ENCODE peak calls at places on chromosomes 4 and X, in eight cellular contexts. One of them, this sample, is unnamed.

GRCh38 chr4:120348521-120348920 is 281.9 kb upstream of the MAD2L1 start:
- DNase-seq in endodermal cell: no peak
- DNase-seq in breast epithelium: no peak
- DNase-seq in cardiac muscle cell: no peak
- DNase-seq in K562: no peak
- DNase-seq in heart right ventricle: no peak
- DNase-seq in fibroblast of lung: no peak
- DNase-seq in esophagus muscularis mucosa: no peak
- DNase-seq in this sample: no peak

GRCh38 chr4:154743683-154744340 is at the start of gene LRAT:
- DNase-seq in endodermal cell: peak
- DNase-seq in heart right ventricle: no peak
- DNase-seq in K562: peak
- DNase-seq in esophagus muscularis mucosa: no peak
- DNase-seq in fibroblast of lung: no peak
- DNase-seq in breast epithelium: peak
- DNase-seq in cardiac muscle cell: no peak
- DNase-seq in this sample: no peak

GRCh38 chr4:8528713-8529112 is 51.5 kb upstream of the GPR78 start:
- DNase-seq in breast epithelium: no peak
- DNase-seq in fibroblast of lung: no peak
- DNase-seq in K562: no peak
- DNase-seq in heart right ventricle: no peak
- DNase-seq in cardiac muscle cell: peak
- DNase-seq in esophagus muscularis mucosa: no peak
- DNase-seq in endodermal cell: no peak
- DNase-seq in this sample: no peak

GRCh38 chr4:154618708-154619315 is 6.4 kb upstream of the FGG start:
- DNase-seq in esophagus muscularis mucosa: no peak
- DNase-seq in K562: no peak
- DNase-seq in endodermal cell: peak
- DNase-seq in fibroblast of lung: peak
- DNase-seq in breast epithelium: no peak
- DNase-seq in heart right ventricle: no peak
- DNase-seq in cardiac muscle cell: peak
- DNase-seq in this sample: peak

GRCh38 chr4:2243682-2244380 is 1.9 kb upstream of the HAUS3 start:
- DNase-seq in cardiac muscle cell: peak
- DNase-seq in breast epithelium: no peak
- DNase-seq in fibroblast of lung: peak
- DNase-seq in heart right ventricle: peak
- DNase-seq in K562: no peak
- DNase-seq in endodermal cell: peak
- DNase-seq in esophagus muscularis mucosa: no peak
- DNase-seq in this sample: no peak

GRCh38 chr4:7134737-7135388 is 57.5 kb upstream of the SORCS2 start:
- DNase-seq in K562: no peak
- DNase-seq in esophagus muscularis mucosa: no peak
- DNase-seq in endodermal cell: no peak
- DNase-seq in fibroblast of lung: peak
- DNase-seq in breast epithelium: no peak
- DNase-seq in cardiac muscle cell: peak
- DNase-seq in heart right ventricle: peak
- DNase-seq in this sample: no peak

GRCh38 chr4:55356991-55357461 is 11.0 kb downstream of the SRD5A3 start:
- DNase-seq in breast epithelium: no peak
- DNase-seq in K562: no peak
- DNase-seq in endodermal cell: no peak
- DNase-seq in heart right ventricle: no peak
- DNase-seq in fibroblast of lung: peak
- DNase-seq in esophagus muscularis mucosa: no peak
- DNase-seq in cardiac muscle cell: peak
- DNase-seq in this sample: no peak

GRCh38 chr4:113122066-113122465 is 72.6 kb downstream of the ANK2 start:
- DNase-seq in endodermal cell: no peak
- DNase-seq in breast epithelium: no peak
- DNase-seq in K562: no peak
- DNase-seq in cardiac muscle cell: no peak
- DNase-seq in esophagus muscularis mucosa: no peak
- DNase-seq in heart right ventricle: no peak
- DNase-seq in fibroblast of lung: no peak
- DNase-seq in this sample: no peak

GRCh38 chr4:40843696-40844095 is 93.9 kb downstream of the NSUN7 start:
- DNase-seq in heart right ventricle: no peak
- DNase-seq in cardiac muscle cell: no peak
- DNase-seq in fibroblast of lung: no peak
- DNase-seq in breast epithelium: no peak
- DNase-seq in endodermal cell: peak
- DNase-seq in esophagus muscularis mucosa: no peak
- DNase-seq in K562: peak
- DNase-seq in this sample: no peak

GRCh38 chr4:24794916-24795665 is at the start of gene SOD3:
- DNase-seq in endodermal cell: peak
- DNase-seq in esophagus muscularis mucosa: peak
- DNase-seq in heart right ventricle: peak
- DNase-seq in breast epithelium: no peak
- DNase-seq in cardiac muscle cell: peak
- DNase-seq in fibroblast of lung: peak
- DNase-seq in K562: peak
- DNase-seq in this sample: no peak

GRCh38 chr4:76993787-76994641 is 44.5 kb downstream of the SEPTIN11 start:
- DNase-seq in heart right ventricle: no peak
- DNase-seq in endodermal cell: no peak
- DNase-seq in breast epithelium: no peak
- DNase-seq in esophagus muscularis mucosa: no peak
- DNase-seq in cardiac muscle cell: no peak
- DNase-seq in fibroblast of lung: no peak
- DNase-seq in K562: no peak
- DNase-seq in this sample: peak

GRCh38 chr4:151806511-151806927 is 45.7 kb upstream of the GATB start:
- DNase-seq in esophagus muscularis mucosa: no peak
- DNase-seq in heart right ventricle: peak
- DNase-seq in breast epithelium: no peak
- DNase-seq in endodermal cell: peak
- DNase-seq in K562: no peak
- DNase-seq in cardiac muscle cell: peak
- DNase-seq in fibroblast of lung: peak
- DNase-seq in this sample: no peak

GRCh38 chrX:138026211-138026610 is 460.3 kb downstream of the ZIC3 start:
- DNase-seq in cardiac muscle cell: no peak
- DNase-seq in K562: no peak
- DNase-seq in esophagus muscularis mucosa: no peak
- DNase-seq in endodermal cell: no peak
- DNase-seq in heart right ventricle: no peak
- DNase-seq in breast epithelium: no peak
- DNase-seq in fibroblast of lung: peak
- DNase-seq in this sample: no peak

GRCh38 chr4:156983366-156983765 is 11.8 kb upstream of the PDGFC start:
- DNase-seq in heart right ventricle: no peak
- DNase-seq in endodermal cell: no peak
- DNase-seq in fibroblast of lung: peak
- DNase-seq in esophagus muscularis mucosa: no peak
- DNase-seq in breast epithelium: no peak
- DNase-seq in K562: no peak
- DNase-seq in cardiac muscle cell: peak
- DNase-seq in this sample: no peak

GRCh38 chr4:149291463-149291862 is 524.2 kb downstream of the IQCM start:
- DNase-seq in endodermal cell: no peak
- DNase-seq in cardiac muscle cell: peak
- DNase-seq in heart right ventricle: peak
- DNase-seq in fibroblast of lung: peak
- DNase-seq in K562: no peak
- DNase-seq in breast epithelium: peak
- DNase-seq in esophagus muscularis mucosa: no peak
- DNase-seq in this sample: no peak

GRCh38 chr4:41318839-41319530 is 62.3 kb downstream of the UCHL1 start:
- DNase-seq in endodermal cell: peak
- DNase-seq in heart right ventricle: peak
- DNase-seq in cardiac muscle cell: no peak
- DNase-seq in breast epithelium: peak
- DNase-seq in K562: no peak
- DNase-seq in esophagus muscularis mucosa: no peak
- DNase-seq in fibroblast of lung: no peak
- DNase-seq in this sample: no peak

GRCh38 chr4:4227510-4228355 is 1.0 kb upstream of the OTOP1 start:
- DNase-seq in esophagus muscularis mucosa: no peak
- DNase-seq in heart right ventricle: no peak
- DNase-seq in endodermal cell: peak
- DNase-seq in K562: peak
- DNase-seq in fibroblast of lung: no peak
- DNase-seq in cardiac muscle cell: no peak
- DNase-seq in breast epithelium: no peak
- DNase-seq in this sample: no peak
- H3K4me3 ChIP-seq in esophagus muscularis mucosa: no peak
- H3K4me3 ChIP-seq in heart right ventricle: no peak
- H3K4me3 ChIP-seq in endodermal cell: no peak
- H3K4me3 ChIP-seq in K562: no peak
- H3K4me3 ChIP-seq in fibroblast of lung: no peak
- H3K4me3 ChIP-seq in cardiac muscle cell: no peak
- H3K4me3 ChIP-seq in breast epithelium: no peak
- H3K4me3 ChIP-seq in this sample: no peak

DNA sequence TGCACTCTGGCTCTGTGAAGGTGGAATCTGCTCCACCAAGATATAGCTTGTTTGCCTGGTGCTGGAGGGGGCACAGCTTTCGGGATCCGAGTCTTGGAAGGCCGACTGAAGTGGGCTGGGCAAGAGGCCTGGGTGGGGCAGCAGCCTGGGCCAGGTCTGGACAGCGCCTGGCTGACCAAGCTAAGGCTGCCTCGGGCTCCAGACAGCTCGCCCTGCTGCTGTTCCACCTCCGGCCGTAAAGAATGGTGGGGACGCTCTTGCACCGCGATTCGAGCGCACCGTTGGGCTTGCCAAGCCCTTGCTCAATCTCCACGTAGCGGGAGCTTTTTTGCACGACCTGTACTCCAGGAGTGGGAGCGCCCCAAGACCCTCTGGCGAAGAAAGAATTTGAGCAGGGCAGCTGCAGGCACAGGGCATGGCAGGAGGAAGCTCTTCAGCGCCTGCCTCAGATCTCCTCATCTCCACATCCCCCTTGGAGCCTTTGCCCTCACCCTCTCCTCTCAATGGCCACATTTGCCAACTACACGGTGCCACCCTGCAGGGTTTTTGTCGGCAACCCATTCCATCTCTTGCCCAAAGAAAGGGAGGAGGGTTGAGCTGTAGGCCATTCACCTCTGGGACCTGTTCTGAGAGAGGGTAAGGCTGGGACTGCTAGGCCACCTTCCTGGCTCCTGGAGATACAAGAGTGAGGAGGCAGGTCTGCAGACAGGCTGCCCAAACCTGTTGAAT is 18.9 kb downstream of the CNGA2 start:
- DNase-seq in fibroblast of lung: peak
- DNase-seq in breast epithelium: peak
- DNase-seq in esophagus muscularis mucosa: no peak
- DNase-seq in cardiac muscle cell: peak
- DNase-seq in endodermal cell: peak
- DNase-seq in heart right ventricle: peak
- DNase-seq in K562: peak
- DNase-seq in this sample: no peak
- H3K27ac ChIP-seq in fibroblast of lung: no peak
- H3K27ac ChIP-seq in breast epithelium: no peak
- H3K27ac ChIP-seq in esophagus muscularis mucosa: no peak
- H3K27ac ChIP-seq in cardiac muscle cell: no peak
- H3K27ac ChIP-seq in endodermal cell: no peak
- H3K27ac ChIP-seq in heart right ventricle: no peak
- H3K27ac ChIP-seq in K562: no peak
- H3K27ac ChIP-seq in this sample: no peak

GRCh38 chrX:153494061-153494460 is 719 bp upstream of the BGN start:
- DNase-seq in esophagus muscularis mucosa: no peak
- DNase-seq in heart right ventricle: no peak
- DNase-seq in breast epithelium: no peak
- DNase-seq in K562: no peak
- DNase-seq in cardiac muscle cell: no peak
- DNase-seq in fibroblast of lung: no peak
- DNase-seq in endodermal cell: no peak
- DNase-seq in this sample: no peak

GRCh38 chrX:153495362-153495751 is 577 bp downstream of the BGN start:
- DNase-seq in endodermal cell: no peak
- DNase-seq in breast epithelium: no peak
- DNase-seq in esophagus muscularis mucosa: no peak
- DNase-seq in heart right ventricle: no peak
- DNase-seq in fibroblast of lung: peak
- DNase-seq in K562: no peak
- DNase-seq in cardiac muscle cell: peak
- DNase-seq in this sample: no peak

GRCh38 chrX:153495903-153496629 is 1.3 kb downstream of the BGN start:
- DNase-seq in cardiac muscle cell: no peak
- DNase-seq in heart right ventricle: no peak
- DNase-seq in fibroblast of lung: no peak
- DNase-seq in K562: no peak
- DNase-seq in esophagus muscularis mucosa: no peak
- DNase-seq in breast epithelium: no peak
- DNase-seq in endodermal cell: no peak
- DNase-seq in this sample: no peak

GRCh38 chrX:153493085-153493484 is 1.7 kb upstream of the BGN start:
- DNase-seq in endodermal cell: no peak
- DNase-seq in breast epithelium: no peak
- DNase-seq in fibroblast of lung: no peak
- DNase-seq in cardiac muscle cell: no peak
- DNase-seq in esophagus muscularis mucosa: no peak
- DNase-seq in heart right ventricle: no peak
- DNase-seq in K562: no peak
- DNase-seq in this sample: no peak

DNA sequence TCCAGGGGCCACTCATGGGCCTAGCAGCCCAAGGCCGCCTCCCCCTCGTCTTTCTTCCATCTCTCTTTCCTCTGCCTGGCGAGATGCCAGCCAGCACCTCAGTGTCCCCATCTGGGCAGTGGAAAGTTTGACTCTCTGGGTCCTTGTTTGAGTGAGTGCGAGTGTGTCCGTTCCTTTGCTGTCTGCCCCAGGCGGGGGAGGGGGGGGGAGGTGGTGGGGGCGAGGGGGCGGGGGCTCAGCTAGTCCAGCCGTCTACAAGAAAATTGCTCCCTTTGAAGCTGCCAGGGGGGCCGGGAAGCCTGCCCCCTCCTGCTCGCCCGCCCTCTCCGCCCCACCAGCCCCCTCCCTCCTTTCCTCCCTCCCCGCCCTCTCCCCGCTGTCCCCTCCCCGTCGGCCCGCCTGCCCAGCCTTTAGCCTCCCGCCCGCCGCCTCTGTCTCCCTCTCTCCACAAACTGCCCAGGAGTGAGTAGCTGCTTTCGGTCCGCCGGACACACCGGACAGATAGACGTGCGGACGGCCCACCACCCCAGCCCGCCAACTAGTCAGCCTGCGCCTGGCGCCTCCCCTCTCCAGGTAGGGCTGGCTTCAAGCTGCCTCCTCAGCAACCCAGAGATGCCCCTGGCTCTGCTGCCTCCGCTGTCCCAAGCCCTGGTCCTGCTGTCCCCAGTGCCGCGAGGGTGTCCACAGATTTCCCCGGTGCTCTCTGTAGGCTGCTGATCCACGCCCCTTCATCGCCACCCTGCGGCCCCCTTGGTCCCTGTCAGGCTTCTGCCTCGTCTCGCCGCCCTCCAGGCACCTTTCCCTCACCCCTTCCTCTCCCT is at the start of gene BGN:
- DNase-seq in breast epithelium: no peak
- DNase-seq in cardiac muscle cell: peak
- DNase-seq in heart right ventricle: peak
- DNase-seq in esophagus muscularis mucosa: no peak
- DNase-seq in endodermal cell: peak
- DNase-seq in K562: peak
- DNase-seq in fibroblast of lung: peak
- DNase-seq in this sample: no peak
- TF ChIP-seq CTCF in breast epithelium: no peak
- TF ChIP-seq CTCF in cardiac muscle cell: peak
- TF ChIP-seq CTCF in heart right ventricle: peak
- TF ChIP-seq CTCF in esophagus muscularis mucosa: peak
- TF ChIP-seq CTCF in endodermal cell: peak
- TF ChIP-seq CTCF in K562: peak
- TF ChIP-seq CTCF in fibroblast of lung: peak
- TF ChIP-seq CTCF in this sample: no peak

GRCh38 chr4:86961103-86961502 is 26.3 kb downstream of the AFF1 start:
- DNase-seq in esophagus muscularis mucosa: no peak
- DNase-seq in endodermal cell: no peak
- DNase-seq in cardiac muscle cell: no peak
- DNase-seq in fibroblast of lung: no peak
- DNase-seq in K562: no peak
- DNase-seq in heart right ventricle: no peak
- DNase-seq in breast epithelium: no peak
- DNase-seq in this sample: no peak
- H3K4me3 ChIP-seq in esophagus muscularis mucosa: no peak
- H3K4me3 ChIP-seq in endodermal cell: no peak
- H3K4me3 ChIP-seq in cardiac muscle cell: no peak
- H3K4me3 ChIP-seq in fibroblast of lung: no peak
- H3K4me3 ChIP-seq in K562: no peak
- H3K4me3 ChIP-seq in heart right ventricle: no peak
- H3K4me3 ChIP-seq in breast epithelium: no peak
- H3K4me3 ChIP-seq in this sample: no peak